ENCODE peak calls at places on chromosomes 4 and X, in four cellular contexts. One of them, this sample, is unnamed.

GRCh38 chr4:40481977-40482376 is 146.8 kb downstream of the CHRNA9 start:
- DNase-seq in upper lobe of left lung: no peak
- DNase-seq in HCT116: no peak
- DNase-seq in GM12892: no peak
- DNase-seq in this sample: no peak

GRCh38 chr4:125529071-125529470 is 214.3 kb downstream of the FAT4 start:
- DNase-seq in upper lobe of left lung: no peak
- DNase-seq in HCT116: no peak
- DNase-seq in GM12892: no peak
- DNase-seq in this sample: no peak

GRCh38 chr4:24373662-24374061 is 210.7 kb downstream of the DHX15 start:
- DNase-seq in upper lobe of left lung: no peak
- DNase-seq in HCT116: no peak
- DNase-seq in GM12892: no peak
- DNase-seq in this sample: no peak

GRCh38 chr4:24032371-24032989 is 142.6 kb upstream of the PPARGC1A start:
- DNase-seq in upper lobe of left lung: no peak
- DNase-seq in HCT116: no peak
- DNase-seq in GM12892: no peak
- DNase-seq in this sample: no peak

GRCh38 chr4:112940364-112940763 is 109.1 kb upstream of the ANK2 start:
- DNase-seq in upper lobe of left lung: no peak
- DNase-seq in HCT116: no peak
- DNase-seq in GM12892: no peak
- DNase-seq in this sample: no peak

GRCh38 chr4:41207330-41207831 is 7.0 kb downstream of the APBB2 start:
- DNase-seq in upper lobe of left lung: no peak
- DNase-seq in HCT116: no peak
- DNase-seq in GM12892: no peak
- DNase-seq in this sample: no peak

GRCh38 chrX:129980540-129981206 is 1.8 kb upstream of the BCORL1 start:
- DNase-seq in upper lobe of left lung: peak
- DNase-seq in HCT116: no peak
- DNase-seq in GM12892: peak
- DNase-seq in this sample: peak

GRCh38 chr4:180688480-180688879 is 1554.7 kb upstream of the TENM3 start:
- DNase-seq in upper lobe of left lung: no peak
- DNase-seq in HCT116: no peak
- DNase-seq in GM12892: no peak
- DNase-seq in this sample: no peak

GRCh38 chr4:159174645-159175147 is 71.8 kb downstream of the RAPGEF2 start:
- DNase-seq in upper lobe of left lung: no peak
- DNase-seq in HCT116: no peak
- DNase-seq in GM12892: no peak
- DNase-seq in this sample: no peak

GRCh38 chr4:306551-306961 is 1.3 kb upstream of the ZNF732 start:
- DNase-seq in upper lobe of left lung: no peak
- DNase-seq in HCT116: no peak
- DNase-seq in GM12892: no peak
- DNase-seq in this sample: no peak

GRCh38 chr4:143287571-143287923 is 49.1 kb upstream of the GAB1 start:
- DNase-seq in upper lobe of left lung: no peak
- DNase-seq in HCT116: no peak
- DNase-seq in GM12892: no peak
- DNase-seq in this sample: no peak

GRCh38 chr4:82090717-82091116 is 283.1 kb downstream of the HNRNPD start:
- DNase-seq in upper lobe of left lung: no peak
- DNase-seq in HCT116: no peak
- DNase-seq in GM12892: no peak
- DNase-seq in this sample: no peak

GRCh38 chr4:122005064-122005755 is 53.4 kb upstream of the TRPC3 start:
- DNase-seq in upper lobe of left lung: no peak
- DNase-seq in HCT116: no peak
- DNase-seq in GM12892: no peak
- DNase-seq in this sample: no peak

GRCh38 chr4:13982008-13982407 is 354.5 kb upstream of the BOD1L1 start:
- DNase-seq in upper lobe of left lung: no peak
- DNase-seq in HCT116: no peak
- DNase-seq in GM12892: no peak
- DNase-seq in this sample: no peak

GRCh38 chr4:172393220-172393619 is 580.0 kb downstream of the GALNTL6 start:
- DNase-seq in upper lobe of left lung: no peak
- DNase-seq in HCT116: no peak
- DNase-seq in GM12892: no peak
- DNase-seq in this sample: no peak

GRCh38 chrX:83186632-83187031 is 321.5 kb upstream of the POU3F4 start:
- DNase-seq in upper lobe of left lung: peak
- DNase-seq in HCT116: no peak
- DNase-seq in GM12892: no peak
- DNase-seq in this sample: no peak

GRCh38 chr4:150261571-150261970 is 183.3 kb downstream of the DCLK2 start:
- DNase-seq in upper lobe of left lung: no peak
- DNase-seq in HCT116: no peak
- DNase-seq in GM12892: no peak
- DNase-seq in this sample: no peak

DNA sequence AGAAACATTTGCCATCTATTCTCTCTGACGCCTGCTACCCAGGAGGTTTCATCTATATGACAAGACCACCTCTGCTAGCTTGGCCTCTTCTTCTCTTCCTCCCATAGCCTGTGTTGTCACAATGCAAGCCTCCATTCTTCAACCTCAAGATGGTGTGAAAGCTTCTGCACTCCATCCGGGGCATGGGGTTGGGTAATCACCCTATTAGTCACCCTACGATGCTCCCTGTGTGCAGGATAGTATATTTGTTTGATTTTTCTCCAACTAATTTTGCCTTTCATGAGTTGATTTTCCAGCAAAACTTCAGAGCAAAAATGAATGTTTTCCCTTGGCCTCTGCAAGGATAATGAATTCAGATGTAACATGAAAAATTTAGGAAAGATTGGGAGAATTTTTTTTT is 128.0 kb upstream of the STS start:
- DNase-seq in upper lobe of left lung: no peak
- DNase-seq in HCT116: no peak
- DNase-seq in GM12892: no peak
- DNase-seq in this sample: no peak
- TF ChIP-seq POLR2AphosphoS5 in upper lobe of left lung: no peak
- TF ChIP-seq POLR2AphosphoS5 in HCT116: no peak
- TF ChIP-seq POLR2AphosphoS5 in GM12892: no peak
- TF ChIP-seq POLR2AphosphoS5 in this sample: no peak

GRCh38 chr4:163217505-163217904 is 50.8 kb upstream of the NAF1 start:
- DNase-seq in upper lobe of left lung: no peak
- DNase-seq in HCT116: no peak
- DNase-seq in GM12892: no peak
- DNase-seq in this sample: no peak

GRCh38 chr4:163215896-163216295 is 49.2 kb upstream of the NAF1 start:
- DNase-seq in upper lobe of left lung: no peak
- DNase-seq in HCT116: no peak
- DNase-seq in GM12892: no peak
- DNase-seq in this sample: no peak

DNA sequence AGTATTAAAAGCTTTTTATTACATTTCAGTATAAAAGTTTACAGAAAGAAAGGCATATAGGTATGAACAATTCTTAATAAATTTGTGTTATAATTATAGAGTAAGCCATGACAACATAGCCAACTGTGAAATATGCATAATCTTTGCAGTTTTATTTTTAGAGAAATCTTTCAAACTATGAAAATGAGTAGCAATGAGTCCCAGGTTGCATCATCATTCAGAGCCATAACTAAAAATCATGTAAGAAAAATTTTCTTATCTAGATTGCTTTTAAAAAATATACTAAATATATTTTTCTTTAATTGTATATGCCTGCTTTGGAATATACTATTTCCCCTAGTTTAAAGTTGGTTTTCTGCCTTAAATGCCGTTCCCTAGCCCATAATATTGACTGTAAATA is 54.8 kb upstream of the NAF1 start:
- DNase-seq in upper lobe of left lung: no peak
- DNase-seq in HCT116: no peak
- DNase-seq in GM12892: no peak
- DNase-seq in this sample: no peak
- TF ChIP-seq POLR2AphosphoS5 in upper lobe of left lung: no peak
- TF ChIP-seq POLR2AphosphoS5 in HCT116: no peak
- TF ChIP-seq POLR2AphosphoS5 in GM12892: no peak
- TF ChIP-seq POLR2AphosphoS5 in this sample: no peak

GRCh38 chrX:134459683-134460004 is 321 bp upstream of the HPRT1 start:
- DNase-seq in upper lobe of left lung: no peak
- DNase-seq in HCT116: no peak
- DNase-seq in GM12892: no peak
- DNase-seq in this sample: no peak
- TF ChIP-seq POLR2AphosphoS5 in upper lobe of left lung: no peak
- TF ChIP-seq POLR2AphosphoS5 in HCT116: no peak
- TF ChIP-seq POLR2AphosphoS5 in GM12892: no peak
- TF ChIP-seq POLR2AphosphoS5 in this sample: no peak

GRCh38 chrX:150570512-150570911 is 2.1 kb downstream of the MTM1 start:
- DNase-seq in upper lobe of left lung: no peak
- DNase-seq in HCT116: no peak
- DNase-seq in GM12892: no peak
- DNase-seq in this sample: no peak
- TF ChIP-seq POLR2AphosphoS5 in upper lobe of left lung: no peak
- TF ChIP-seq POLR2AphosphoS5 in HCT116: no peak
- TF ChIP-seq POLR2AphosphoS5 in GM12892: no peak
- TF ChIP-seq POLR2AphosphoS5 in this sample: no peak

GRCh38 chr4:76923619-76924357 is 25.8 kb upstream of the SEPTIN11 start:
- DNase-seq in upper lobe of left lung: no peak
- DNase-seq in HCT116: no peak
- DNase-seq in GM12892: no peak
- DNase-seq in this sample: no peak

DNA sequence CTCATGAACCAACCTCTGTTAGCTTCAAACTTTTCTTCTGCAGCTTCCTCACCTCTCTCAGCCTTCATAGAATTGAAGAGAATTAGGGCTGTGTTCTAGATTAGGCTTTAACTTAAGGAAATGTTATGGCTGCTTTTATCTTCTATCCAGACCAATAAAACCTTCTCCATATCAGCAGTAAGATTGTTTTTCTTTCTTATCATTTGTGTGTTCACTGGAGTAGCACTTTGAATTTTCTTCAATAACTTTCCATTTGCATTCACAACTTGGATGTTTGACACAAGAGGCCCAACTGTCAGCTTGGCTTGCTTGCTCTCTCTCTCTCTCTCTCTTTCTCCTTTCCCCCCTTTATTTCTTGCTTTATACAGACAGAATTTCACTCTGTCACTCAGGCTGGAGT is 22.8 kb upstream of the SOWAHB start:
- DNase-seq in upper lobe of left lung: no peak
- DNase-seq in HCT116: no peak
- DNase-seq in GM12892: no peak
- DNase-seq in this sample: no peak
- TF ChIP-seq POLR2AphosphoS5 in upper lobe of left lung: no peak
- TF ChIP-seq POLR2AphosphoS5 in HCT116: no peak
- TF ChIP-seq POLR2AphosphoS5 in GM12892: no peak
- TF ChIP-seq POLR2AphosphoS5 in this sample: no peak

DNA sequence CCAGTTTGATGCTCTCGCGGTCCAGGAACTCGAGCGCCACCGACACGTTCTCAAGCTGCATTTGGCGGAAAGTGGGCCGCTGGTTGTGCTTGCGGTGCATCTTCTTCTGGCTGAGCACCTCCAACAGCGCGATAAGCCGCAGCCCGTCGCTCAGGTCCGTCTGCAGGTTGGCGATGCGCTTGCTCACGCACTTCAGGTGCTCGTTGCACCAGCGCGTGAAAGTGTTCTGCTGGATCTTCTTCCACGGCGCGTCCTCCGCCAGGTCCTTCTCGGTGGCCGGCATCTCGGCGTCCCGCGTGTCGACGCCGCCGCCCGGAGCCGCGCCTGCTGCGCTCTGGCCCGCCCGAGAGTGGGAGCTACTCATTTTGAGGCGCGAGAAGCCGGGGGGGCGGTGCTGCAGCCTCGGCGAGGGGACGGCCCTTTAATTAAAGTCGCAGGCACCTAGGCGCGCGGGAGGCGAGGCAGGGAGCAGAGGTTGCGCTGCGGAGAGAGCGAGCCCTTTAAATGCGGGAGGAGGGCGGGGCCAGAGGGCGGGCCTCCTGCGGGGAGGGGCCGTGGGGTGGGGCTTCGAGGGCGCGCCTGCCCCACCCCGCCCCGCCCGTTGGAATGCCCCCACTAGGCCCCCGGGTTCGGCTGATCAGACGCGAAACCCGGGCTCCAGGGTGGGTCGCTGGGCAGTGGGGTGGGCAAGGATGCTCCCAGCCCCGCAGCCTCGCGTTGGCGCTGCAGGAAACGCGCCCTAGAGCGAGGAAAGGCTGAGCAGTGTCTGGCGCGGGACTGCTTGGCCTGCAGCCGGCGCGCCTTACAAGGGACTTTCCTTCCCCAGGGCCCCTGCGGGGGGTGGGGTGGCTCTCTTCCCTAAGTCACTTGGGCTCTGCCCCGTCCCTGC is 3.3 kb downstream of the FLNA start:
- DNase-seq in upper lobe of left lung: peak
- DNase-seq in HCT116: peak
- DNase-seq in GM12892: peak
- DNase-seq in this sample: peak
- TF ChIP-seq POLR2AphosphoS5 in upper lobe of left lung: peak
- TF ChIP-seq POLR2AphosphoS5 in HCT116: peak
- TF ChIP-seq POLR2AphosphoS5 in GM12892: peak
- TF ChIP-seq POLR2AphosphoS5 in this sample: peak

DNA sequence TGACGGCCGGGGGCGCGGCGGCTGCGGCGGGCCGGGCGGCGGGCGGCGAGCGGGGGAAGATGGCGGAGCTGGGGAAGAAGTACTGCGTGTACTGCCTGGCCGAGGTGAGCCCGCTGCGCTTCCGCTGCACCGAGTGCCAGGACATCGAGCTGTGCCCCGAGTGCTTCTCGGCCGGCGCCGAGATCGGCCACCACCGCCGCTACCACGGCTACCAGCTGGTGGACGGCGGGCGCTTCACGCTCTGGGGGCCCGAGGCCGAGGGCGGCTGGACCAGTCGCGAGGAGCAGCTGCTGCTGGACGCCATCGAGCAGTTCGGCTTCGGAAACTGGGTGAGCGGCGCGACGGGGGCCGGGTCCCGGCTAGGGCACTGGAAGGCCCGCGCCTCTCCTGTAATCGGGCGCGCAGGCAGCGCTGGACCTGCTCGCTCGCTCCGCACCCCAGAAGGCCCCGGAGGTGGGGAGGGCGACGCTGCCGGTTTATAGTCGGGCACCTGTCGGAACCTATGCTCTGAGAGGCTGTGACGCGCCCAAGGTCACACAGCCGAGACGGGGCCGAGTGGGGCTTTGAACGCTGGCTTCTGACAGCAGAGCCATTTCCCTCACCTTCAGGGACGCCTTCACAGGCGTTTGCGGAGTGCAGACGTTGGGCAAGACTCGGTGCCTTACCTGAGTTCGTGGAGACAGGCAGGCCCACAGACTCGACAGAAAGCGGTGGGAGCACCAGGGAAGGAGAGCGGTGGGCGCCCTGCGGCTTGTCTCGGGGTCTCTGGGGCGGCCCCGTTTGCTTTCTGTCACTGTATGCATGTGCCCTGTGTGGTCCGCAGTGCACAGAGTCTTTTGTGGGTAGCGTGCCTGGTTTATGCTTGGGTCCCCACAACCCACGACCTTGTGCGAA is 596 bp downstream of the TADA2B start:
- DNase-seq in upper lobe of left lung: peak
- DNase-seq in HCT116: no peak
- DNase-seq in GM12892: peak
- DNase-seq in this sample: peak
- TF ChIP-seq POLR2AphosphoS5 in upper lobe of left lung: no peak
- TF ChIP-seq POLR2AphosphoS5 in HCT116: no peak
- TF ChIP-seq POLR2AphosphoS5 in GM12892: no peak
- TF ChIP-seq POLR2AphosphoS5 in this sample: peak